ENCODE peak calls at places on chromosomes 2 and 18, in eight cellular contexts. N is HCT116; S is hepatocyte; D is aorta; Y is adipocyte; X is CD8-positive, alpha-beta T cell; C is effector memory CD4-positive, alpha-beta T cell; M is BE2C. T is an unnamed sample. For H3K4me1, the result is how much of the 10 kb centered on the place peaks cover.

GRCh38 chr18:51342815-51343214 is 145.3 kb upstream of the MEX3C start:
- DNase-seq in Y (peak), X (no peak), D (no peak), S (peak), C (no peak), N (no peak), M (no peak), T (no peak)

GRCh38 chr2:85795331-85796045 is 41.7 kb downstream of the ATOH8 start:
- DNase-seq in S (no peak), Y (no peak), C (no peak), X (no peak), D (peak), N (no peak), M (no peak), T (no peak)

GRCh38 chr2:100513650-100514049 is 43.4 kb downstream of the NMS start:
- DNase-seq in C (no peak), X (no peak), M (no peak), N (no peak), Y (no peak), S (no peak), D (no peak), T (no peak)

GRCh38 chr18:995641-996040 is 91.0 kb downstream of the ADCYAP1 start:
- DNase-seq in D (no peak), Y (peak), N (no peak), X (no peak), S (no peak), C (no peak), M (no peak), T (no peak)

GRCh38 chr18:76433788-76434187 is 61.3 kb downstream of the ZNF516 start:
- DNase-seq in D (no peak), Y (no peak), C (no peak), S (no peak), X (no peak), N (no peak), M (no peak), T (no peak)

GRCh38 chr2:95074663-95075439 is 46.8 kb downstream of the MRPS5 start:
- DNase-seq in Y (no peak), N (no peak), S (peak), M (no peak), X (peak), D (peak), C (peak), T (no peak)

GRCh38 chr2:149421791-149422190 is 91.4 kb downstream of the LYPD6 start:
- DNase-seq in M (no peak), N (no peak), C (no peak), Y (no peak), D (no peak), S (no peak), X (no peak), T (no peak)

GRCh38 chr2:239465017-239466001 is 64.5 kb upstream of the HDAC4 start:
- DNase-seq in C (no peak), X (no peak), D (peak), S (no peak), M (no peak), N (no peak), Y (peak), T (peak)

GRCh38 chr2:154338359-154338967 is 360.0 kb upstream of the KCNJ3 start:
- DNase-seq in M (no peak), Y (no peak), D (no peak), C (no peak), X (no peak), S (no peak), N (no peak), T (no peak)

GRCh38 chr2:203710211-203710610 is 3.8 kb downstream of the CD28 start:
- DNase-seq in Y (no peak), C (no peak), M (no peak), D (no peak), N (no peak), X (no peak), S (no peak), T (no peak)

GRCh38 chr2:62450716-62451191 is 55.2 kb downstream of the TMEM17 start:
- DNase-seq in C (no peak), D (no peak), X (no peak), S (no peak), N (no peak), Y (no peak), M (no peak), T (no peak)

GRCh38 chr2:196500686-196501431 is 138.7 kb upstream of the CCDC150 start:
- DNase-seq in Y (peak), M (no peak), D (no peak), C (no peak), N (no peak), S (no peak), X (no peak), T (no peak)

GRCh38 chr2:65662654-65663432 is 230.4 kb upstream of the SPRED2 start:
- DNase-seq in D (no peak), X (no peak), C (no peak), M (no peak), N (no peak), Y (peak), S (no peak), T (no peak)

GRCh38 chr2:241260911-241261310 is 54.6 kb downstream of the HDLBP start:
- DNase-seq in M (no peak), S (no peak), C (no peak), X (no peak), D (no peak), N (no peak), Y (no peak), T (no peak)

GRCh38 chr2:158600155-158600802 is 143.5 kb downstream of the PKP4 start:
- DNase-seq in M (no peak), D (peak), X (no peak), N (no peak), Y (peak), C (no peak), S (peak), T (peak)

GRCh38 chr2:194867328-194867727 is 789.7 kb upstream of the SLC39A10 start:
- DNase-seq in D (no peak), X (no peak), M (no peak), Y (peak), C (no peak), N (no peak), S (no peak), T (no peak)

GRCh38 chr2:235343869-235344268 is 150.0 kb upstream of the AGAP1 start:
- DNase-seq in Y (no peak), M (no peak), N (no peak), X (no peak), C (no peak), D (no peak), S (no peak), T (no peak)

GRCh38 chr2:48855142-48855541 is 99.6 kb upstream of the LHCGR start:
- DNase-seq in Y (peak), C (no peak), D (no peak), S (peak), N (no peak), M (no peak), X (no peak), T (no peak)

GRCh38 chr2:131646669-131647297 is 119.1 kb downstream of the CCDC74A start:
- DNase-seq in S (no peak), M (no peak), C (no peak), Y (no peak), N (no peak), D (no peak), X (no peak), T (no peak)
- H3K4me3 ChIP-seq in S (no peak), M (no peak), C (no peak), Y (peak), N (no peak), D (no peak), X (no peak), T (peak)

DNA sequence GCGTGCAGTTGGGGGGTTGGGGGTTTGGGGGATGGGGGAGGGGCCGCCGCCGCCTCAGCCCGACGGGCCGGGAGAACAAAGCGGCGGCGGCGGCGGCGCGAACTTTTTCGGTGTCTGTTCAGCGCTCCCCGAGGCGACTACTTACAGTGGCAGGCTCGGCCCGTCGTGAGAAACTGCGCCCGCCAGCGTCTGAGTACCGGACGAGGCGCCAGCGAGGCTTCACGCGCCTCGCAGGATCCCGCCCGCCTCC is 172 bp downstream of the PRKD3 start:
- DNase-seq in N (no peak), Y (no peak), S (peak), C (peak), D (peak), X (no peak), M (peak), T (peak)
- H3K4me1 ChIP-seq in N (under half), Y (under half), S (under half), C (under half), D (under half), X (under half), M (under half), T (under half)

GRCh38 chr2:45173513-45173912 is 164.3 kb upstream of the SIX2 start:
- DNase-seq in N (peak), C (no peak), M (no peak), S (no peak), D (no peak), Y (peak), X (no peak), T (no peak)
- H3K4me3 ChIP-seq in N (no peak), C (no peak), M (no peak), S (no peak), D (no peak), Y (no peak), X (no peak), T (no peak)

GRCh38 chr2:55013936-55014335 is 36.3 kb downstream of the RTN4 start:
- DNase-seq in Y (no peak), C (no peak), N (no peak), D (no peak), X (no peak), S (no peak), M (no peak), T (no peak)
- H3K4me1 ChIP-seq in Y (half or more), C (under half), N (under half), D (under half), X (under half), S (under half), M (under half), T (half or more)

DNA sequence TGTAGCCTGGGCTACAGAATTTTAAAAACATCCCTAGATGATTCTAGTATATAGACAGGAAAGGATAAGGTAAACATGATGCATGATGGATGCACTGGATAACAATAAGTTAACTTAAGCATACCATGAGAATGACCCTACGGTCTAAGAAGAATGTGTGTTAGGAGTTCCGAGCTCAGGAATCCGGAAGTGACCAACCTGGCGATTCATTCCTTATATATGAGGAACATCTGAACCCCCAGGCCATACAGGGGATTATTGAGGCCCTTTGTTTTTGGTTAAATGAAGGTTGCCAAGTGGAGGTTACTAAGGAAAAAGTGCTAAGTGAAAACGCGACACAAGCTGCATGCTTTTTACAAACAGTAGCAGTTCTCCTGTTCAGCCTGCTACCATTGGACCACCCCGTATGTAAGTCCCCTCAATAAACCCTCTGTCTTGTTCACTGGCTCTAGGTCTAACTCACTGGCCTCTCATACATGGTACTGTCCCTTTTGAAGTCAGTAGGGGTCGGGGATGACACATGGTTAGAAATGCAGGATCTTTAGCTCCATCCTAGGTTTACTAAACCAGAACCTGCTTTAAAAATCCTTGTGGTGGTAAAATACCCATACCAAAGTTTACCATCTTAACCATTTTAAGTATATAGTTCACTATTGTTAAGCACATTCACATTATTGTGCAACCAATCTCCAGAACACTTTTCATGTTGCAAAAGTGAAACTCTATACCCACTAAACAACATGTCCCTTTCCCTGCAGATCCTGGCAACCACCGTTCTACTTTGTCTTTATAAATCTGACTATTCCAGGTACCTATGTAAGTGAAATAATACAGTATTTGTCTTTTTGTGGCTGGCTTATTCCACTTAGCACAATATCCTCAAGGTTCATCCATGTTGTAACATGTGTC is 111.0 kb upstream of the MAP4K3 start:
- DNase-seq in M (no peak), S (no peak), X (no peak), D (no peak), C (no peak), N (no peak), Y (peak), T (no peak)
- H3K4me3 ChIP-seq in M (no peak), S (no peak), X (no peak), D (no peak), C (no peak), N (no peak), Y (no peak), T (no peak)

GRCh38 chr2:77712601-77713000 is 190.4 kb upstream of the LRRTM4 start:
- DNase-seq in Y (no peak), M (no peak), N (no peak), C (no peak), S (no peak), X (no peak), D (no peak), T (no peak)
- H3K4me1 ChIP-seq in Y (under half), M (under half), N (under half), C (under half), S (under half), X (under half), D (under half), T (under half)

T was measured in left ventricle myocardium inferior.